ENCODE peak calls at places on chromosomes 2 and 18, in nine cellular contexts. Z is suprapubic skin, J is GM12878, H is stomach, N is heart left ventricle, R is ovary, P is HepG2, C is transverse colon, L is adrenal gland. S is an unnamed sample. For H3K9me3, the result is how much of the 10 kb centered on the place peaks cover.

GRCh38 chr18:966095-967036 is 61.7 kb downstream of the ADCYAP1 start:
- DNase-seq in L (no peak), N (no peak), H (no peak), C (no peak), P (no peak), Z (no peak), R (no peak), J (no peak), S (no peak)

GRCh38 chr18:13437034-13437433 is 218.5 kb downstream of the LDLRAD4 start:
- DNase-seq in H (no peak), L (no peak), Z (no peak), N (no peak), J (no peak), R (no peak), P (no peak), C (no peak), S (no peak)

GRCh38 chr2:196066794-196067382 is 1.7 kb downstream of the DNAH7 start:
- DNase-seq in J (no peak), L (no peak), Z (no peak), C (no peak), R (no peak), P (no peak), N (no peak), H (no peak), S (no peak)

GRCh38 chr2:105379741-105380186 is 19.1 kb downstream of the FHL2 start:
- DNase-seq in H (peak), P (no peak), N (no peak), C (no peak), J (no peak), L (no peak), R (peak), Z (peak), S (no peak)

GRCh38 chr2:225668606-225669266 is 269.2 kb downstream of the NYAP2 start:
- DNase-seq in N (no peak), R (no peak), Z (no peak), P (peak), C (no peak), J (peak), H (no peak), L (peak), S (peak)

GRCh38 chr2:54672587-54673456 is 50.6 kb upstream of the EML6 start:
- DNase-seq in P (no peak), L (peak), R (no peak), H (no peak), J (peak), N (no peak), Z (no peak), C (peak), S (peak)

GRCh38 chr2:33106115-33106514 is 159.4 kb downstream of the LTBP1 start:
- DNase-seq in J (no peak), R (no peak), C (no peak), P (no peak), Z (no peak), H (no peak), L (no peak), N (no peak), S (no peak)

GRCh38 chr18:64244571-64244970 is 95.7 kb upstream of the LINC00305 start:
- DNase-seq in Z (no peak), H (no peak), N (no peak), L (no peak), R (no peak), C (no peak), J (no peak), P (no peak), S (no peak)

GRCh38 chr2:240930631-240931318 is 24.6 kb downstream of the CROCC2 start:
- DNase-seq in H (peak), C (peak), J (no peak), N (peak), R (peak), P (no peak), L (peak), Z (peak), S (no peak)

GRCh38 chr2:226247289-226248275 is 552.0 kb downstream of the IRS1 start:
- DNase-seq in R (no peak), P (no peak), H (no peak), Z (no peak), J (no peak), L (no peak), N (no peak), C (no peak), S (no peak)

GRCh38 chr2:239264838-239265651 is 135.8 kb downstream of the HDAC4 start:
- DNase-seq in H (peak), Z (peak), J (no peak), N (peak), P (no peak), C (peak), L (peak), R (peak), S (no peak)

GRCh38 chr18:2326999-2327398 is 244.3 kb downstream of the METTL4 start:
- DNase-seq in R (no peak), N (no peak), J (no peak), C (no peak), Z (no peak), H (no peak), P (no peak), L (no peak), S (no peak)

GRCh38 chr2:23480991-23481797 is 96.2 kb downstream of the KLHL29 start:
- DNase-seq in N (no peak), R (no peak), J (no peak), H (no peak), L (no peak), P (peak), C (no peak), Z (no peak), S (no peak)

GRCh38 chr18:37689841-37690240 is 124.2 kb upstream of the CELF4 start:
- DNase-seq in N (no peak), L (no peak), R (no peak), J (no peak), H (no peak), P (no peak), C (no peak), Z (no peak), S (no peak)

GRCh38 chr2:120218181-120218580 is 5.0 kb downstream of the TMEM185B start:
- DNase-seq in R (no peak), N (no peak), P (no peak), Z (peak), L (no peak), J (no peak), H (peak), C (no peak), S (no peak)

GRCh38 chr2:64356906-64357305 is 97.1 kb upstream of the LGALSL start:
- DNase-seq in C (no peak), L (no peak), Z (no peak), N (no peak), R (no peak), J (no peak), H (no peak), P (no peak), S (no peak)

GRCh38 chr2:26887142-26887541 is 39.2 kb downstream of the DPYSL5 start:
- DNase-seq in N (no peak), Z (no peak), R (no peak), H (no peak), L (no peak), J (no peak), C (no peak), P (no peak), S (no peak)

GRCh38 chr18:37322497-37323035 is 243.0 kb downstream of the CELF4 start:
- DNase-seq in R (peak), L (peak), C (peak), H (peak), Z (no peak), P (peak), N (no peak), J (no peak), S (peak)

GRCh38 chr2:34652636-34653035 is 1053.5 kb upstream of the FAM98A start:
- DNase-seq in R (no peak), L (no peak), P (no peak), C (no peak), Z (no peak), H (no peak), N (no peak), J (no peak), S (no peak)

GRCh38 chr2:138421315-138421970 is 80.1 kb upstream of the SPOPL start:
- DNase-seq in H (no peak), P (peak), L (no peak), N (no peak), Z (no peak), R (no peak), J (no peak), C (no peak), S (no peak)

GRCh38 chr2:85754313-85755095 is 713 bp downstream of the ATOH8 start:
- DNase-seq in L (no peak), Z (no peak), P (peak), H (peak), R (peak), J (no peak), N (peak), C (peak), S (peak)

GRCh38 chr2:20635698-20636584 is 15.0 kb downstream of the HS1BP3 start:
- DNase-seq in J (no peak), H (peak), N (peak), L (peak), Z (peak), R (peak), P (peak), C (peak), S (peak)

GRCh38 chr2:180622122-180622918 is 358.1 kb upstream of the UBE2E3 start:
- DNase-seq in N (no peak), J (no peak), R (no peak), Z (no peak), P (no peak), H (no peak), C (no peak), L (no peak), S (no peak)

GRCh38 chr2:108621689-108622681 is 87.7 kb downstream of the LIMS1 start:
- DNase-seq in P (no peak), J (no peak), R (no peak), Z (no peak), L (no peak), H (no peak), N (no peak), C (no peak), S (no peak)

GRCh38 chr2:161077367-161078210 is 82.6 kb upstream of the TANK start:
- DNase-seq in Z (no peak), J (peak), R (no peak), L (peak), P (no peak), N (no peak), H (no peak), C (peak), S (no peak)

GRCh38 chr18:30743033-30743432 is 299.5 kb downstream of the DSC3 start:
- DNase-seq in C (no peak), H (no peak), J (no peak), Z (no peak), N (no peak), L (no peak), R (no peak), P (no peak), S (no peak)

GRCh38 chr2:111624401-111625156 is 259.4 kb downstream of the ANAPC1 start:
- DNase-seq in C (no peak), J (no peak), R (no peak), H (no peak), L (no peak), P (peak), Z (no peak), N (no peak), S (no peak)

GRCh38 chr18:12307871-12308385 is at the start of gene TUBB6:
- DNase-seq in H (peak), P (no peak), L (peak), J (no peak), Z (peak), C (peak), R (peak), N (peak), S (peak)

GRCh38 chr2:33216508-33217182 is 259.8 kb upstream of the RASGRP3 start:
- DNase-seq in R (peak), Z (no peak), N (peak), C (peak), P (no peak), L (peak), H (peak), J (no peak), S (peak)

GRCh38 chr2:37523861-37524362 is 147.5 kb downstream of the CDC42EP3 start:
- DNase-seq in N (no peak), R (no peak), H (no peak), J (no peak), P (no peak), C (peak), Z (no peak), L (peak), S (no peak)

GRCh38 chr18:78902795-78903435 is 76.7 kb upstream of the SALL3 start:
- DNase-seq in J (no peak), H (no peak), P (no peak), N (no peak), L (no peak), R (no peak), C (no peak), Z (no peak), S (no peak)

GRCh38 chr2:98772531-98772930 is 41.6 kb upstream of the MGAT4A start:
- DNase-seq in R (no peak), H (no peak), Z (no peak), J (no peak), N (no peak), C (no peak), P (no peak), L (no peak), S (no peak)

GRCh38 chr2:236688157-236688556 is 118.5 kb downstream of the ACKR3 start:
- DNase-seq in R (no peak), L (no peak), J (no peak), Z (peak), N (peak), P (no peak), C (no peak), H (no peak), S (no peak)

GRCh38 chr18:53906681-53907080 is 317.8 kb downstream of the MBD2 start:
- DNase-seq in H (no peak), Z (no peak), P (no peak), R (no peak), L (no peak), J (no peak), C (no peak), N (no peak), S (no peak)

DNA sequence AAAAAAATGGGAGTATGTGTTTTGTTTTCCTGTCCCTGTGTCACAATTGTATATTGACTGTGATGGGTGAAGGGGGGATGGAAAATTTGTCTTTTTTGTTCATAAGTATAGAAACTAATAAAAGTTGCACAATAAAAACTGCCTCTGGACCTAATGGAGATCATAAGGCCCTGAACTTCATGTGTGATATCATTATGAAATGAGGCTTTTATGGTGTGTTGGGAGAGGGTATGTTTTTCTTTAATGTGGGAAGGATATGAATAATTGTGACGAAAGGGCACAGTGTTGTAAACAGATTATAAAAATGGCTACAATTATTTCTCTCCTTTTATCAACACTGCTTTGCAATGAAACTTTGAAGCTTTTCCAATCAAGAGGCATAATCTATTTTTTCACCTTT is 1889.3 kb upstream of the CELF4 start:
- DNase-seq in L (no peak), H (no peak), Z (no peak), N (no peak), P (no peak), R (no peak), J (no peak), C (no peak), S (no peak)
- H3K27ac ChIP-seq in L (no peak), H (no peak), Z (no peak), N (no peak), P (no peak), R (no peak), J (no peak), C (no peak), S (no peak)

GRCh38 chr2:10300997-10301945 is 1.4 kb upstream of the HPCAL1 start:
- DNase-seq in Z (no peak), H (no peak), C (peak), L (no peak), J (no peak), N (no peak), P (peak), R (no peak), S (no peak)
- TF ChIP-seq POLR2A in Z (no peak), H (no peak), C (no peak), L (no peak), J (no peak), N (no peak), P (peak), R (no peak), S (no peak)

GRCh38 chr2:13201924-13202323 is 485.2 kb downstream of the TRIB2 start:
- DNase-seq in R (no peak), H (no peak), N (no peak), J (no peak), P (no peak), L (no peak), C (no peak), Z (no peak), S (no peak)
- H3K9me3 ChIP-seq in R (under half), H (under half), N (under half), J (under half), P (under half), L (under half), C (under half), Z (under half), S (under half)

DNA sequence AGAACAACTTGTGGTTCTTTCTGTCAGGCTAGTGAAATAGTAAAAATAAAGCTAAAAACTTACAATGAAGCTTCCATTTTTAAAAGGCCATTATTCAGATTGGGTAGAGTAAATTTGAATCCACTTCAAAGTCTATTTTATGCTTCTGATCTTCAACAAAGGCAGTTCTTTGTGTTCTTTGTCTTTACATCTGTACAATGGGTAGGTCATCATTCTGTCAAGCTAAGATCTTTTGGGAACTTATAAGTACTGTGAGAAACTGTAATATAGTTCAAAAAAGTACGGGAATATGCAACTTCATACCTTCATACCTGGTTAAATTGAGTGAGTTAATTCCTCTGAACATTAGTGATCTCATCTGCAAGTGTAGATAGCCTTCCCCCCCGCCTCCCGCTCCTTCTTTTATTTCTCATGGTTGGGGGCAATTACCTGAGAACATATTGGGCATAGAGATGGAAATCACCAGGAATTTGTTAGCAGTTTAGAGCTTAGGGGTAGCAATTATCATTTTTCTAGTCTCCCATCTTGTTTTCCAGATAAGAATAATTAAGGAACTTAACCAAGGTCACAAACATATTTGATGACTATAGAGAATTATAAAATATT is 9.7 kb downstream of the CNOT9 start:
- DNase-seq in L (no peak), H (no peak), R (no peak), C (no peak), Z (no peak), J (no peak), N (no peak), P (no peak), S (no peak)
- H3K27ac ChIP-seq in L (no peak), H (no peak), R (no peak), C (no peak), Z (no peak), J (no peak), N (peak), P (no peak), S (peak)

GRCh38 chr18:8615397-8616025 is 6.3 kb downstream of the RAB12 start:
- DNase-seq in N (no peak), J (no peak), P (peak), Z (no peak), R (no peak), H (no peak), C (peak), L (peak), S (no peak)
- TF ChIP-seq POLR2A in N (no peak), J (no peak), P (no peak), Z (no peak), R (no peak), H (no peak), C (no peak), L (no peak), S (no peak)

GRCh38 chr18:50665015-50665414 is 105.1 kb downstream of the MAPK4 start:
- DNase-seq in J (no peak), H (no peak), L (no peak), R (no peak), C (no peak), Z (no peak), N (no peak), P (no peak), S (no peak)
- H3K9me3 ChIP-seq in J (under half), H (under half), L (under half), R (under half), C (under half), Z (under half), N (under half), P (under half), S (under half)